ENCODE peak calls at places on chromosomes 16 and 17, in ten cellular contexts. A is mammary epithelial cell, X is pancreas, M is SK-N-SH, S is cardiac muscle cell, Q is thoracic aorta, Z is tibial artery, W is upper lobe of right lung, N is mucosa of descending colon, C is right lobe of liver. D is an unnamed sample. For H3K36me3, the result is how much of the 10 kb centered on the place peaks cover.

GRCh38 chr16:69141936-69142335 is 9.5 kb downstream of the UTP4 start:
- DNase-seq in C (no peak), Q (no peak), W (no peak), M (no peak), X (no peak), Z (no peak), N (no peak), S (no peak), A (no peak), D (no peak)

GRCh38 chr16:72677662-72678447 is 370.1 kb downstream of the ZFHX3 start:
- DNase-seq in Z (no peak), Q (no peak), W (no peak), M (no peak), S (no peak), C (no peak), N (no peak), A (peak), X (no peak), D (peak)

GRCh38 chr17:73387746-73388577 is 76.2 kb upstream of the CDC42EP4 start:
- DNase-seq in M (no peak), Z (no peak), A (no peak), W (no peak), C (peak), N (no peak), X (peak), Q (no peak), S (no peak), D (no peak)

GRCh38 chr17:21001111-21001812 is 41.5 kb downstream of the USP22 start:
- DNase-seq in Z (no peak), C (no peak), X (no peak), W (peak), Q (no peak), A (no peak), M (no peak), S (no peak), N (no peak), D (no peak)

GRCh38 chr16:52474679-52475078 is 72.3 kb downstream of the TOX3 start:
- DNase-seq in Q (no peak), W (no peak), A (no peak), Z (no peak), X (no peak), M (no peak), C (no peak), N (no peak), S (no peak), D (no peak)

GRCh38 chr17:39094607-39095308 is 56.7 kb downstream of the PLXDC1 start:
- DNase-seq in C (no peak), M (no peak), W (no peak), Z (no peak), A (no peak), X (no peak), N (no peak), Q (no peak), S (no peak), D (no peak)

GRCh38 chr16:69619514-69619913 is 53.7 kb downstream of the NFAT5 start:
- DNase-seq in S (peak), N (no peak), X (no peak), A (no peak), Q (no peak), M (peak), C (no peak), Z (no peak), W (no peak), D (no peak)

GRCh38 chr16:476039-476438 is 50.6 kb downstream of the RAB11FIP3 start:
- DNase-seq in S (no peak), N (no peak), Z (no peak), M (no peak), A (no peak), W (no peak), C (no peak), Q (no peak), X (no peak), D (no peak)

GRCh38 chr17:35726609-35727460 is 4.6 kb upstream of the RASL10B start:
- DNase-seq in C (no peak), A (peak), W (no peak), N (no peak), Q (no peak), Z (no peak), M (no peak), S (peak), X (no peak), D (peak)

GRCh38 chr16:55701442-55702319 is 45.9 kb downstream of the SLC6A2 start:
- DNase-seq in S (peak), X (peak), W (peak), A (peak), M (peak), C (peak), Q (no peak), N (no peak), Z (no peak), D (peak)

GRCh38 chr17:50922107-50922506 is 56.0 kb upstream of the TOB1 start:
- DNase-seq in Q (no peak), W (no peak), A (peak), C (no peak), S (no peak), X (peak), M (no peak), N (no peak), Z (no peak), D (peak)

GRCh38 chr16:75207831-75208230 is 870 bp upstream of the CTRB2 start:
- DNase-seq in N (peak), X (peak), Z (no peak), S (no peak), W (no peak), A (no peak), Q (no peak), M (no peak), C (no peak), D (no peak)

GRCh38 chr16:68696514-68696913 is 40.6 kb upstream of the CDH1 start:
- DNase-seq in Q (no peak), N (no peak), S (no peak), M (no peak), X (no peak), C (no peak), Z (no peak), W (no peak), A (no peak), D (no peak)

GRCh38 chr16:56779956-56780355 is 50.0 kb downstream of the NUP93 start:
- DNase-seq in S (no peak), N (no peak), A (no peak), X (no peak), M (no peak), Q (no peak), Z (no peak), W (no peak), C (no peak), D (no peak)

GRCh38 chr17:75133001-75133400 is 1.5 kb upstream of the NT5C start:
- DNase-seq in Q (no peak), M (no peak), X (no peak), W (no peak), C (no peak), Z (no peak), S (no peak), N (no peak), A (no peak), D (no peak)

GRCh38 chr17:66507103-66507923 is 204.9 kb downstream of the PRKCA start:
- DNase-seq in N (no peak), Q (peak), W (no peak), X (no peak), A (peak), M (no peak), Z (no peak), C (no peak), S (peak), D (peak)

GRCh38 chr17:8365143-8365542 is 11.4 kb downstream of the KRABD2 start:
- DNase-seq in A (peak), W (no peak), N (no peak), X (no peak), S (peak), Z (no peak), M (no peak), C (no peak), Q (no peak), D (peak)

GRCh38 chr17:39653662-39654331 is 11.4 kb upstream of the TCAP start:
- DNase-seq in S (peak), C (no peak), X (no peak), M (peak), Q (no peak), W (peak), N (peak), A (no peak), Z (no peak), D (no peak)

GRCh38 chr16:23466162-23466885 is 13.3 kb upstream of the COG7 start:
- DNase-seq in X (no peak), A (peak), C (no peak), W (no peak), S (peak), N (no peak), Z (no peak), M (no peak), Q (no peak), D (peak)

GRCh38 chr17:17739388-17740066 is 58.3 kb downstream of the RAI1 start:
- DNase-seq in C (no peak), Z (no peak), X (no peak), N (peak), W (no peak), Q (no peak), A (peak), M (peak), S (peak), D (peak)

GRCh38 chr17:49783051-49783715 is 5.3 kb upstream of the KAT7 start:
- DNase-seq in N (no peak), X (no peak), A (no peak), C (no peak), S (no peak), W (no peak), Q (no peak), M (no peak), Z (peak), D (no peak)

GRCh38 chr16:70770291-70770967 is 30.5 kb downstream of the VAC14 start:
- DNase-seq in N (no peak), Q (no peak), W (no peak), Z (no peak), M (no peak), A (no peak), X (peak), S (no peak), C (no peak), D (no peak)

GRCh38 chr16:8323153-8323552 is 267.2 kb downstream of the TMEM114 start:
- DNase-seq in A (no peak), W (no peak), N (no peak), Z (no peak), Q (no peak), M (no peak), C (no peak), X (no peak), S (no peak), D (no peak)

GRCh38 chr16:84841787-84842300 is 22.1 kb downstream of the CRISPLD2 start:
- DNase-seq in C (no peak), M (peak), N (peak), W (peak), Z (no peak), S (no peak), A (peak), X (peak), Q (no peak), D (no peak)

GRCh38 chr17:80725532-80725931 is 180.9 kb downstream of the RPTOR start:
- DNase-seq in Z (no peak), W (no peak), N (no peak), M (peak), A (no peak), C (no peak), X (no peak), Q (no peak), S (peak), D (no peak)

GRCh38 chr17:512926-513325 is 160.3 kb upstream of the RPH3AL start:
- DNase-seq in N (no peak), M (peak), Z (no peak), A (peak), W (no peak), S (peak), C (no peak), Q (no peak), X (no peak), D (peak)

DNA sequence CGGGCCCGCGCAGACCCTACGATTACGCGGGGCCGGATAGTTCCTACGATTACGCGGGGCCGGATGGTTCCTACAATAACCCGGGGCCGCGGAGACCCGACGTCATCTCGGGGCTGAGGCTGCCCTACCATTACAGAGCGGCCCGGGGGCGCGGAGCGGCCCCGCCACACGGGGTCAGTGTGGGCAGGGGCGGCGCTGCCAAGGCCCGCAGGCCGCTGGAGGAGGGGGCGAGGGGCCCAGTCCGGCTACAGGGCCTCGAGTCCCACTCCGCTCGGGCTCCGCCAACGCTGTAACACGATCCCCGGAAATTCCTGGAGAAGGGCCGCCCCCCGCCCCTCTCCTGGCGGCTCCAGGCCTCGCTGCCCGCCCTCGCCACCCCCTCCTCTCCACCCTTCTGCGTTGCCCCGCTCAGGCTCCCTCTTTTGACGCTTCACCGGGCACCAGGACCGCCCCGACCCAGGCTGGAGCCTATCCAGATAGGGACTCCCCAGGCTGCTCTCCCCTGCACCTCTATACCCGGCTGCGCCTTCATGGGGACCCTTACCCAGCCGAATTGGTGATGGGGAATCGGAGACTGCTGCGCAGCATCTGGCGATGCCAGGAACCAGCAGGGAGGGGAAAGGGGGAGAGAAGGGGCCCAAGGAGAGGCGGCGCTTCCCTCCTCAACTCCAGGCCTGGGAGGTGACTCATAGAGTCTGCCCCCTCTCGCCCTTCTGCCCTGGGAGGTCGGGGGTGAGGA is at the start of gene RAB34:
- DNase-seq in C (no peak), S (peak), Z (peak), W (peak), A (peak), Q (peak), X (peak), N (peak), M (no peak), D (peak)
- TF ChIP-seq CTCF in C (no peak), S (peak), Z (peak), W (peak), A (peak), Q (peak), X (no peak), N (no peak), M (no peak), D (peak)

GRCh38 chr16:50322333-50322732 is 46.5 kb downstream of the BRD7 start:
- DNase-seq in X (no peak), N (no peak), W (no peak), C (no peak), M (no peak), S (no peak), Z (no peak), Q (no peak), A (no peak), D (no peak)
- H3K36me3 ChIP-seq in X (half or more), N (under half), W (half or more), C (under half), M (half or more), S (half or more), Z (under half), Q (under half), A (under half), D (under half)

GRCh38 chr17:82257473-82257872 is 16.0 kb downstream of the CSNK1D start:
- DNase-seq in A (peak), S (peak), Z (no peak), W (no peak), Q (no peak), N (peak), C (no peak), M (peak), X (peak), D (no peak)
- TF ChIP-seq CTCF in A (no peak), S (no peak), Z (no peak), W (no peak), Q (no peak), N (no peak), C (no peak), M (no peak), X (no peak), D (no peak)

GRCh38 chr16:10965440-10966039 is 21.2 kb downstream of the CLEC16A start:
- DNase-seq in N (no peak), S (no peak), Q (no peak), M (no peak), A (no peak), Z (no peak), C (no peak), X (no peak), W (no peak), D (no peak)
- H3K36me3 ChIP-seq in N (under half), S (under half), Q (under half), M (under half), A (under half), Z (under half), C (under half), X (under half), W (under half), D (under half)

GRCh38 chr16:30351586-30352419 is 3.3 kb downstream of the CD2BP2 start:
- DNase-seq in M (no peak), S (peak), Q (peak), X (peak), Z (peak), N (peak), C (peak), W (peak), A (peak), D (peak)

GRCh38 chr16:30354423-30355143 is 525 bp downstream of the CD2BP2 start:
- DNase-seq in M (peak), X (peak), Z (peak), W (no peak), A (peak), N (peak), C (peak), Q (no peak), S (no peak), D (peak)

GRCh38 chr16:30351001-30351441 is 4.1 kb downstream of the CD2BP2 start:
- DNase-seq in X (peak), A (no peak), C (no peak), W (no peak), M (no peak), Z (no peak), N (peak), Q (no peak), S (no peak), D (no peak)

GRCh38 chr16:30353438-30354129 is 1.5 kb downstream of the CD2BP2 start:
- DNase-seq in X (peak), S (no peak), N (peak), W (no peak), Q (no peak), C (no peak), M (no peak), Z (peak), A (no peak), D (no peak)

GRCh38 chr16:30352488-30353401 is 2.4 kb downstream of the CD2BP2 start:
- DNase-seq in C (no peak), S (no peak), W (no peak), Q (no peak), Z (peak), A (no peak), X (peak), N (peak), M (peak), D (no peak)
- TF ChIP-seq CTCF in C (no peak), S (peak), W (no peak), Q (peak), Z (no peak), A (peak), X (no peak), N (no peak), M (peak), D (peak)

D was measured in IMR-90.